ENCODE peak calls at places on chromosomes 3 and 15, in seven cellular contexts. R is stimulated activated CD8-positive, alpha-beta memory T cell treated with anti-CD3 and anti-CD28 coated beads, Interleukin-7, amount 100 ng/mL, for 24 hours; X is AG04450; L is cardiac fibroblast; H is amniotic epithelial cell; D is PC-9; I is cardiac muscle cell. K is an unnamed sample.

GRCh38 chr3:189455009-189455408 is 176.2 kb upstream of the TP63 start:
- DNase-seq in D (no peak), X (no peak), R (no peak), I (no peak), H (no peak), L (no peak), K (no peak)

GRCh38 chr3:152941825-152942224 is 106.9 kb downstream of the P2RY1 start:
- DNase-seq in L (no peak), X (no peak), I (no peak), R (no peak), D (no peak), H (no peak), K (no peak)

GRCh38 chr3:39101022-39101689 is 6.3 kb downstream of the GORASP1 start:
- DNase-seq in H (peak), R (no peak), I (peak), D (peak), L (peak), X (no peak), K (no peak)

GRCh38 chr15:90184119-90184785 is 16.9 kb upstream of the SEMA4B start:
- DNase-seq in L (peak), X (no peak), H (peak), I (peak), R (no peak), D (peak), K (no peak)

GRCh38 chr3:152978152-152978551 is 143.2 kb downstream of the P2RY1 start:
- DNase-seq in I (no peak), X (no peak), D (no peak), L (no peak), R (no peak), H (no peak), K (no peak)

GRCh38 chr15:38440353-38441129 is 13.4 kb upstream of the FAM98B start:
- DNase-seq in I (peak), X (peak), L (peak), R (no peak), D (peak), H (peak), K (peak)

GRCh38 chr15:31327674-31328424 is 1.2 kb downstream of the KLF13 start:
- DNase-seq in D (peak), I (peak), X (no peak), R (no peak), L (peak), H (no peak), K (no peak)

GRCh38 chr3:71964170-71964569 is 179.2 kb upstream of the PROK2 start:
- DNase-seq in H (no peak), X (no peak), R (no peak), L (no peak), D (no peak), I (no peak), K (no peak)

GRCh38 chr3:105166893-105167292 is 199.8 kb upstream of the ALCAM start:
- DNase-seq in H (peak), R (no peak), L (peak), X (peak), D (no peak), I (no peak), K (no peak)

GRCh38 chr3:38580450-38581382 is 68.8 kb downstream of the SCN5A start:
- DNase-seq in H (no peak), X (no peak), I (no peak), R (no peak), L (no peak), D (no peak), K (no peak)

GRCh38 chr3:157669403-157669802 is 166.2 kb upstream of the VEPH1 start:
- DNase-seq in R (no peak), H (no peak), X (no peak), I (no peak), D (no peak), L (no peak), K (no peak)

GRCh38 chr3:13539285-13539625 is 9.7 kb upstream of the FBLN2 start:
- DNase-seq in H (peak), L (no peak), I (peak), R (no peak), D (peak), X (peak), K (no peak)

GRCh38 chr15:83837946-83838571 is 184.1 kb downstream of the ADAMTSL3 start:
- DNase-seq in I (peak), R (no peak), X (no peak), D (peak), H (no peak), L (peak), K (no peak)

GRCh38 chr15:67091073-67091965 is 25.9 kb downstream of the SMAD3 start:
- DNase-seq in I (peak), R (no peak), D (peak), L (peak), X (peak), H (peak), K (peak)

GRCh38 chr3:97161169-97161568 is 346.8 kb downstream of the EPHA6 start:
- DNase-seq in L (no peak), I (no peak), H (no peak), D (no peak), R (no peak), X (no peak), K (no peak)

GRCh38 chr3:128488995-128489859 is 3.8 kb downstream of the GATA2 start:
- DNase-seq in R (no peak), X (no peak), H (no peak), L (peak), D (peak), I (peak), K (no peak)

GRCh38 chr15:67839929-67840746 is at the start of gene RNU6-1:
- DNase-seq in L (peak), I (peak), R (peak), X (peak), H (peak), D (peak), K (peak)

GRCh38 chr15:99614749-99615288 is 49.0 kb downstream of the MEF2A start:
- DNase-seq in X (no peak), L (peak), R (no peak), H (no peak), D (no peak), I (no peak), K (no peak)

GRCh38 chr15:80878242-80878866 is 99.2 kb downstream of the CEMIP start:
- DNase-seq in H (peak), L (no peak), X (no peak), I (no peak), R (no peak), D (no peak), K (no peak)

GRCh38 chr3:72972706-72973030 is 23.9 kb upstream of the PPP4R2 start:
- DNase-seq in L (no peak), X (no peak), H (no peak), I (no peak), D (no peak), R (no peak), K (no peak)

GRCh38 chr15:92657486-92657885 is 1.9 kb upstream of the FAM174B start:
- DNase-seq in X (no peak), I (no peak), H (no peak), D (no peak), L (no peak), R (no peak), K (no peak)

GRCh38 chr15:90592144-90592887 is 62.6 kb downstream of the CRTC3 start:
- DNase-seq in X (peak), R (no peak), H (peak), D (no peak), I (peak), L (peak), K (no peak)

GRCh38 chr3:50325497-50326181 is 2.4 kb downstream of the TUSC2 start:
- DNase-seq in D (no peak), X (no peak), R (no peak), H (no peak), I (no peak), L (no peak), K (no peak)

GRCh38 chr15:41989573-41990242 is 17.4 kb upstream of the EHD4 start:
- DNase-seq in R (peak), H (peak), D (peak), I (peak), X (peak), L (peak), K (no peak)

GRCh38 chr3:33417051-33417673 is 23.0 kb downstream of the UBP1 start:
- DNase-seq in X (no peak), R (no peak), I (peak), H (peak), L (no peak), D (no peak), K (no peak)

GRCh38 chr15:90336705-90337141 is 15.4 kb upstream of the ZNF774 start:
- DNase-seq in D (no peak), H (peak), R (no peak), L (no peak), I (no peak), X (no peak), K (no peak)

GRCh38 chr3:192467230-192468186 is 259.8 kb downstream of the FGF12 start:
- DNase-seq in H (peak), D (peak), X (peak), I (peak), R (peak), L (peak), K (no peak)

GRCh38 chr15:96514607-96515285 is 184.2 kb downstream of the NR2F2 start:
- DNase-seq in L (no peak), H (no peak), D (no peak), I (peak), X (no peak), R (no peak), K (no peak)

GRCh38 chr3:177230641-177231040 is 33.4 kb upstream of the TBL1XR1 start:
- DNase-seq in X (no peak), H (no peak), I (no peak), D (no peak), R (no peak), L (no peak), K (no peak)

GRCh38 chr3:56702487-56703315 is 19.6 kb upstream of the TASOR start:
- DNase-seq in I (peak), D (peak), L (peak), R (no peak), X (peak), H (peak), K (peak)

GRCh38 chr3:48694610-48695051 is 8.9 kb upstream of the NCKIPSD start:
- DNase-seq in H (peak), R (no peak), I (peak), X (peak), L (peak), D (peak), K (no peak)

GRCh38 chr3:184110316-184110725 is 13.5 kb downstream of the HTR3E start:
- DNase-seq in X (no peak), I (peak), L (no peak), H (peak), R (no peak), D (no peak), K (no peak)